ENCODE peak calls at places on chromosome 5, in four cellular contexts. M is H1, W is HepG2, E is GM12878. Q is an unnamed sample.

GRCh38 chr5:127931396-127931795 is 152.2 kb upstream of the SLC12A2 start:
- DNase-seq in M (no peak), W (no peak), E (no peak), Q (no peak)

GRCh38 chr5:137616046-137616445 is 116.9 kb upstream of the SPOCK1 start:
- DNase-seq in M (no peak), W (no peak), E (no peak), Q (no peak)

GRCh38 chr5:90383903-90384302 is 25.7 kb downstream of the CETN3 start:
- DNase-seq in M (no peak), W (no peak), E (no peak), Q (no peak)

GRCh38 chr5:124328201-124328600 is 418.2 kb downstream of the ZNF608 start:
- DNase-seq in M (no peak), W (no peak), E (no peak), Q (no peak)

GRCh38 chr5:122965111-122965510 is 71.4 kb downstream of the PPIC start:
- DNase-seq in M (no peak), W (no peak), E (no peak), Q (no peak)

GRCh38 chr5:10663531-10664183 is 97.4 kb downstream of the DAP start:
- DNase-seq in M (no peak), W (peak), E (no peak), Q (no peak)

GRCh38 chr5:4191703-4192102 is 596.1 kb downstream of the IRX1 start:
- DNase-seq in M (no peak), W (no peak), E (no peak), Q (no peak)

GRCh38 chr5:88486466-88486865 is 217.8 kb upstream of the TMEM161B start:
- DNase-seq in M (no peak), W (no peak), E (no peak), Q (no peak)

GRCh38 chr5:6710078-6710477 is 3.2 kb upstream of the TENT4A start:
- DNase-seq in M (no peak), W (no peak), E (no peak), Q (no peak)

GRCh38 chr5:68839019-68839552 is 254.7 kb upstream of the SLC30A5 start:
- DNase-seq in M (no peak), W (no peak), E (no peak), Q (no peak)

GRCh38 chr5:149125386-149125891 is 15.9 kb upstream of the ABLIM3 start:
- DNase-seq in M (peak), W (peak), E (no peak), Q (no peak)

GRCh38 chr5:5350101-5350500 is 72.4 kb upstream of the ICE1 start:
- DNase-seq in M (no peak), W (peak), E (no peak), Q (no peak)

GRCh38 chr5:137226081-137226480 is 273.0 kb downstream of the SPOCK1 start:
- DNase-seq in M (no peak), W (no peak), E (no peak), Q (no peak)

GRCh38 chr5:159825551-159826051 is 90.7 kb upstream of the ADRA1B start:
- DNase-seq in M (no peak), W (no peak), E (peak), Q (no peak)

GRCh38 chr5:57311921-57312320 is 138.1 kb downstream of the GPBP1 start:
- DNase-seq in M (no peak), W (peak), E (no peak), Q (no peak)

DNA sequence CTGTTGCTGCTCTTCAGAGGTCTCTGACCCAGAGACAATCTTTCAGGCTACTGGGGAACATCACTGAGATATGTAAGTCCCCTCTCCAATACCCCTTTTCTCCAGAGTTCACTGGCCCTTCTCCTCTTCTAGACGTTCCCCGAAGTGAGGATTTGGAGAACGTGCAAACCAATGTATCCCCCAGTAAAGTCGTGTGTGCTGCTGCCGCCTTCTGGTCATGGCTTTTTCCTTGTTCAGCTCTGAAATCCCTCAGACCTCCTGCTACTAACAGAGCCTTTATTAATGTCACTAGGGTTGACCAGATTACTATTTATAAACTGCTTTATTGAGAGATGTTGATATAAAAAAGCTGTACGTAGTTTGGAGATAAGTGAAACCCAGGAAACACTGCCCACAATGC is 1028.6 kb downstream of the CDH9 start:
- DNase-seq in M (peak), W (no peak), E (no peak), Q (no peak)
- TF ChIP-seq SUZ12 in M (no peak), W (no peak), E (no peak), Q (no peak)

GRCh38 chr5:133926489-133926878 is 41.9 kb downstream of the C5orf15 start:
- DNase-seq in M (no peak), W (no peak), E (no peak), Q (no peak)
- TF ChIP-seq ZNF274 in M (no peak), W (no peak), E (no peak), Q (no peak)

GRCh38 chr5:128965638-128966302 is 482 bp downstream of the SLC27A6 start:
- DNase-seq in M (no peak), W (no peak), E (no peak), Q (no peak)

GRCh38 chr5:128966375-128966774 is 1.1 kb downstream of the SLC27A6 start:
- DNase-seq in M (no peak), W (no peak), E (no peak), Q (no peak)

GRCh38 chr5:128966846-128967245 is 1.6 kb downstream of the SLC27A6 start:
- DNase-seq in M (no peak), W (no peak), E (no peak), Q (no peak)

GRCh38 chr5:128962211-128962610 is 3.1 kb upstream of the SLC27A6 start:
- DNase-seq in M (no peak), W (no peak), E (no peak), Q (no peak)

DNA sequence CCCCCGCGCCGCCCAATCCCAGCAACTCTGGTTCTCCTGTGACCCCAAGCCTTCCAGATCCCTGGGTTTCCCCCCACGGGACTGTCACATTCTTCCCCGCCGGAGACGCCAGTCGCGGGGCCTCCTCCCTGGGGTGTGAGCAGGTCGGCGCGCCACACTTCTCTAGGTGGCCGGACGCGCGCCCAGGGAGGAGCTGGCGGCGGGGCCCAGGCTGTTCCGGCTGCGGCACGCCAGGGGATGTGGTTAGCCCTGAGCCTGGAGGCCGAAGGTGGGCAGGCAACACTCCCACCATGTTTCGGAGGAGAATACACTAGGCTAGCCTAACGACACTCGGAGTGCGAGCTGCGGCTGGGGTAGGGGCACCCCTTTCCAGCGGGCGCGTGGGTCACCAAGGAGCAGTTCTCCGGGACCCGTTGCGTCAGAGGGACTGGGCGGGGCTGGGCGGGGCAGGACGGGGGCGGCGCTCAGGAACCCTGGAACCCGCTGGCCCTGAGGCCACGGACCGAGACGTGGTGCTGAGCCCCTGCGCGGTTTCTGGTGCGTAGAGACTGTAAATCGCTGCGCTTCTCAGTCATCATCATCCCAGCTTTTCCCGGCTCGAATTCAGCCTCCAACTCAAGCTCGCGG is at the start of gene SLC27A6:
- DNase-seq in M (no peak), W (no peak), E (no peak), Q (no peak)
- H3K9ac ChIP-seq in M (peak), W (no peak), E (no peak), Q (peak)

GRCh38 chr5:77631166-77631582 is 7.3 kb downstream of the OTP start:
- DNase-seq in M (no peak), W (no peak), E (peak), Q (no peak)

GRCh38 chr5:77632526-77633268 is 5.8 kb downstream of the OTP start:
- DNase-seq in M (no peak), W (no peak), E (no peak), Q (no peak)

GRCh38 chr5:77629553-77630245 is 8.8 kb downstream of the OTP start:
- DNase-seq in M (no peak), W (no peak), E (no peak), Q (no peak)

GRCh38 chr5:77628840-77629552 is 9.5 kb downstream of the OTP start:
- DNase-seq in M (no peak), W (no peak), E (no peak), Q (no peak)

GRCh38 chr5:77630246-77631165 is 8.0 kb downstream of the OTP start:
- DNase-seq in M (no peak), W (peak), E (no peak), Q (no peak)
- TF ChIP-seq SUZ12 in M (peak), W (no peak), E (no peak), Q (peak)

DNA sequence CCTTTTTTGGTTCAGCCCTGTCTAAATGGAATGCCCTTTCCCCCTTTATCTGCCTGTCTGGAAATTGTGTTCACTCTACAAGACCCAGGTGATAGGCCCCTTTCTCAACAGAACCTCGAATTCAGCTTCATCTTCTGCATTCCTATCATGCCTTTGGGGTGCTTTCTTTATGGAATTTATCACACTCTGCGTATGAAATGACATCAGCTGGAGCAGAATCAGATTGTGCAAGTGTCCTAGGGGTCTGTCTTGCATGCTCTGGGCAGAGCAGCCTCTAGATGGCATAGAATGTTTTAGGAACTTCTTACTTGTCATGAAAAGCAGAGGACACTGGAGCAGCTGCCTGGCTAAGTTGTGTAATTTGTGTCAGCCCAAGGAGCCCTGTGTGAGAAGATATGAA is 84.9 kb downstream of the ISL1 start:
- DNase-seq in M (no peak), W (no peak), E (no peak), Q (no peak)
- TF ChIP-seq ZNF274 in M (no peak), W (no peak), E (no peak), Q (no peak)

GRCh38 chr5:141815051-141815795 is 63.0 kb downstream of the PCDH1 start:
- DNase-seq in M (no peak), W (no peak), E (no peak), Q (no peak)
- H3K9ac ChIP-seq in M (no peak), W (no peak), E (no peak), Q (no peak)

GRCh38 chr5:60248900-60249299 is 355.4 kb upstream of the PDE4D start:
- DNase-seq in M (no peak), W (no peak), E (peak), Q (no peak)

DNA sequence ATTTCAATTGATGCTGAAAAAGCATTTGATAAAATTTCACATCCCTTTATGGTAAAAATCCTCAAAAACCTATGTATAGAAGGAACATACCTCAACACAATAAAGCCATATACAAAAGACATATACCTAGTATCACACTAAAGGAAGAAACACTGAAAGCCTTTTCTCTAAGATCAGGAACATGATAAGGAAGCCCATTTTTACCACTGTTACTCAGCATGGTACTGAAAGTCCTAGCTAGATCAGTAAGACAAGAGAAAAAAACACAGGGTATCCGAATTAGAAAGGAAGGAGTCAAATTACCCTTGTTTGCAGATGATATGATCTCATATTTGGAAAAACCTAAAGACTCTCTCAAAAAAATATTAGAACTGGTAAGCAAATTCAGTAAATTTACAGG is 350.2 kb upstream of the PDE4D start:
- DNase-seq in M (no peak), W (no peak), E (no peak), Q (no peak)
- TF ChIP-seq SUZ12 in M (no peak), W (no peak), E (no peak), Q (no peak)

GRCh38 chr5:141778211-141778610 is 96.2 kb upstream of the ARAP3 start:
- DNase-seq in M (no peak), W (no peak), E (no peak), Q (no peak)
- TF ChIP-seq ZNF274 in M (no peak), W (no peak), E (no peak), Q (no peak)

DNA sequence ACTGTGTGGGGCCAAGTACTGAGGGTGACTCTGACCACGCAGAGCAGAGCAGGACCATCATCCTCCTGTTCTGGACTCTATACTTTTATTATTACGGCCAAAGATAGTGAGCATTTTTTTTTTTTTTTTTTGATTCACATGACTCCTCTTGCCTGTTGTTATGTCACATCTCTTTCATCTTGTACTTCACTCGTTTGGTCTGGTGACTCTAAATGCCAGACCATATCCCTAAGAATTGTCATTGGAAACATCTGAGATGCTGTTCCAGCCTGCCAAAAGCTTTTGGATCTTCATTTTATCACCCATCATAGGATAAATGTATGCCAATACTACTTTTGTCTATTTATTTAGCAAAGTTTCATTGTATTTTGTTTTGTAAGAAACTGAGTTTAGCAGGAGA is 168.2 kb upstream of the RAI14 start:
- DNase-seq in M (no peak), W (no peak), E (no peak), Q (no peak)
- H3K9ac ChIP-seq in M (no peak), W (peak), E (no peak), Q (no peak)